ENCODE peak calls at places on chromosomes 4 and X, in nine cellular contexts. H is dorsolateral prefrontal cortex, X is HAP-1, G is IMR-90, I is H7, B is H1, U is SJCRH30, Q is esophagus squamous epithelium, P is GM23248. K is an unnamed sample. For H3K27me3, the result is how much of the 10 kb centered on the place peaks cover.

GRCh38 chr4:133402616-133403015 is 253.5 kb downstream of the PCDH10 start:
- DNase-seq in P (no peak), U (no peak), I (no peak), B (no peak), X (no peak), G (no peak), Q (no peak), H (no peak), K (no peak)

GRCh38 chr4:86223472-86223871 is 136.4 kb downstream of the MAPK10 start:
- DNase-seq in G (peak), X (peak), U (peak), P (peak), I (peak), H (no peak), B (peak), Q (no peak), K (no peak)

GRCh38 chr4:3290476-3290875 is 2.3 kb upstream of the RGS12 start:
- DNase-seq in I (peak), P (no peak), X (no peak), Q (no peak), U (no peak), H (peak), G (no peak), B (no peak), K (no peak)

GRCh38 chr4:13538427-13538973 is 5.8 kb downstream of the NKX3-2 start:
- DNase-seq in I (peak), B (no peak), H (no peak), G (no peak), P (no peak), U (no peak), X (no peak), Q (no peak), K (no peak)

GRCh38 chr4:78312989-78313753 is 238.4 kb upstream of the ANXA3 start:
- DNase-seq in X (no peak), B (no peak), G (no peak), Q (no peak), P (peak), I (no peak), H (no peak), U (no peak), K (no peak)

GRCh38 chrX:46140272-46140671 is 404.9 kb downstream of the ZNF674 start:
- DNase-seq in B (no peak), P (peak), G (no peak), X (no peak), H (no peak), Q (no peak), I (no peak), U (no peak), K (no peak)

GRCh38 chrX:51894697-51895336 is 1.4 kb downstream of the MAGED1 start:
- DNase-seq in P (peak), G (peak), H (peak), X (peak), I (peak), Q (no peak), U (peak), B (no peak), K (no peak)

GRCh38 chr4:121980643-121981042 is 28.8 kb upstream of the TRPC3 start:
- DNase-seq in H (no peak), Q (no peak), G (peak), I (no peak), P (peak), B (no peak), U (no peak), X (no peak), K (no peak)

GRCh38 chrX:111199505-111199904 is 70.8 kb downstream of the CAPN6 start:
- DNase-seq in P (no peak), Q (no peak), U (no peak), H (no peak), I (no peak), G (no peak), X (no peak), B (no peak), K (no peak)

GRCh38 chr4:183349673-183350072 is 27.4 kb upstream of the CLDN24 start:
- DNase-seq in P (peak), B (no peak), Q (no peak), X (no peak), H (no peak), U (no peak), G (peak), I (no peak), K (no peak)

GRCh38 chr4:163930086-163930485 is 435.6 kb downstream of the TMA16 start:
- DNase-seq in H (no peak), U (no peak), G (no peak), I (no peak), B (no peak), Q (no peak), X (no peak), P (no peak), K (no peak)

GRCh38 chrX:153878969-153879653 is 6.9 kb downstream of the L1CAM start:
- DNase-seq in I (peak), X (no peak), P (no peak), Q (no peak), B (no peak), H (no peak), G (no peak), U (peak), K (no peak)

GRCh38 chrX:50470103-50471031 is at the start of gene DGKK:
- DNase-seq in I (peak), Q (no peak), H (no peak), G (no peak), B (no peak), U (no peak), X (no peak), P (peak), K (no peak)
- H3K27me3 ChIP-seq in I (half or more), Q (under half), H (half or more), G (under half), B (under half), U (under half), X (half or more), P (under half), K (half or more)

DNA sequence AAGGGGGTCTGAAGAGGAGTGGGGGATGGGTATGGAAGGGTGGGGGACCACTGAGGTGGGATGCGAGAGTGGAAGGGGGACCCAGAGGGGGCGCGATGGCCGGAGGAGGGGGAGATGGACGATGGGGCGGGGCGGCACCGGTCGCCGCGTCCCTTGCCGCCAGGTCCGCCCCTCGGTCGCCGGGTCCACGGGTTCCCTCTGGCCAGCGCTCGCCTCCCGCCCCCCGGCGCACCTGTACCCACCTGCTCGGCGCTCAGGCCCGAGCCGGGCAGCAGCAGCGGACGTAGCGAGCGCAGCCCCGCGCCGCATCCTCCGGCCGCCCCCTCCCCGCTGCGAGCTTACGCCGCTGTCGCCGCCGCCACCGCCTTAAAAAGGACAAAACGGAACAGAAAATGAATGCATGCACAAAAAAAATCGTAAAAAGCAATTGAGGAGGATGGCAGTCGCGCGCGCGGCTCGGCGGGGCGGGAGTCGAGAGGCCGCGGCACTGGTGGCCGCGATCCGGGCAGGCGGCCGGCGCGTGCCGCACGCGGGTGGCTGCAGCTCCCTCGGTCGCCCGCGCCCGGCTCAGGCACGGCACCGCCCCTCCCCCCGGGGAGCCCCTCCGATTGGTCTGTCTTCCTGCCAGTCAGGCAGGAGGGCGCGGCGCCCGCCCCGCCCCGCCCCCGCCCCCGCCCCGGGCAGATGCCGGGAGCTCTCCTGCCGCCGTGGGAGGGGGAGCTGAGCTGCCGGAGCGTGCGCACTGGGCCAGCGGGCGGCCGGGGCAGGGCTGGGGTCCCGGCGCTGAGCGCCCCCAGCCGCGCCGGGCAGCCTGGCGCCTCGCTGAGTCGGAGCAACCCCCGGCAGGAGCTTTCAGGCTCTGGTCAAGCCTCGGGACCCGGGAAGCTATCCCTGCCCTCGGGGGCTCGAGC is at the start of gene JAKMIP1:
- DNase-seq in H (peak), I (peak), U (no peak), X (peak), B (no peak), P (peak), G (peak), Q (no peak), K (peak)
- H3K27me3 ChIP-seq in H (under half), I (under half), U (under half), X (under half), B (under half), P (under half), G (under half), Q (under half), K (under half)

DNA sequence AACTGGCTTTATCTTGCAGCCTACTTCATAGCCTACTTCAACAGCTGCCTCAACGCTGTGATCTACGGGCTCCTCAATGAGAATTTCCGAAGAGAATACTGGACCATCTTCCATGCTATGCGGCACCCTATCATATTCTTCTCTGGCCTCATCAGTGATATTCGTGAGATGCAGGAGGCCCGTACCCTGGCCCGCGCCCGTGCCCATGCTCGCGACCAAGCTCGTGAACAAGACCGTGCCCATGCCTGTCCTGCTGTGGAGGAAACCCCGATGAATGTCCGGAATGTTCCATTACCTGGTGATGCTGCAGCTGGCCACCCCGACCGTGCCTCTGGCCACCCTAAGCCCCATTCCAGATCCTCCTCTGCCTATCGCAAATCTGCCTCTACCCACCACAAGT is 4.0 kb downstream of the GPR50 start:
- DNase-seq in G (no peak), X (no peak), I (no peak), Q (no peak), P (no peak), U (no peak), H (no peak), B (no peak), K (no peak)
- H3K27me3 ChIP-seq in G (under half), X (half or more), I (half or more), Q (under half), P (under half), U (under half), H (half or more), B (under half), K (under half)

GRCh38 chr4:156858071-156858470 is 113.5 kb downstream of the PDGFC start:
- DNase-seq in G (no peak), X (peak), Q (no peak), H (no peak), B (no peak), P (no peak), U (no peak), I (no peak), K (no peak)
- H3K27me3 ChIP-seq in G (under half), X (under half), Q (under half), H (under half), B (under half), P (under half), U (under half), I (under half), K (under half)